ENCODE peak calls at places on chromosomes 7 and 10, in seven cellular contexts. F is prostate gland, E is HFF-Myc, V is cardiac fibroblast, P is DMS153, B is non-pigmented ciliary epithelial cell, I is GF-D8. S is an unnamed sample.

GRCh38 chr10:12135631-12136030 is 6.2 kb downstream of the SEC61A2 start:
- DNase-seq in F (no peak), E (no peak), V (no peak), P (no peak), B (no peak), I (no peak), S (no peak)

GRCh38 chr7:2735744-2736143 is 47.7 kb downstream of the AMZ1 start:
- DNase-seq in F (no peak), E (no peak), V (no peak), P (no peak), B (no peak), I (peak), S (no peak)

GRCh38 chr7:68321076-68321639 is 1277.1 kb upstream of the AUTS2 start:
- DNase-seq in F (peak), E (no peak), V (no peak), P (peak), B (no peak), I (no peak), S (peak)

GRCh38 chr10:95236068-95236903 is 42.2 kb downstream of the ACSM6 start:
- DNase-seq in F (no peak), E (no peak), V (peak), P (no peak), B (no peak), I (no peak), S (no peak)

GRCh38 chr7:82957521-82957920 is 205.2 kb downstream of the PCLO start:
- DNase-seq in F (no peak), E (no peak), V (no peak), P (no peak), B (no peak), I (no peak), S (no peak)

GRCh38 chr10:91124016-91124415 is 96.4 kb upstream of the PCGF5 start:
- DNase-seq in F (no peak), E (no peak), V (no peak), P (no peak), B (no peak), I (no peak), S (no peak)

GRCh38 chr7:133572853-133573252 is 320.0 kb downstream of the EXOC4 start:
- DNase-seq in F (no peak), E (no peak), V (no peak), P (no peak), B (no peak), I (no peak), S (no peak)

GRCh38 chr7:31335889-31336201 is 4.7 kb downstream of the NEUROD6 start:
- DNase-seq in F (no peak), E (no peak), V (no peak), P (no peak), B (no peak), I (no peak), S (no peak)

GRCh38 chr10:31171402-31172120 is 139.9 kb upstream of the ZNF438 start:
- DNase-seq in F (no peak), E (peak), V (no peak), P (no peak), B (no peak), I (no peak), S (no peak)

GRCh38 chr10:131891196-131891928 is 9.4 kb upstream of the PPP2R2D start:
- DNase-seq in F (no peak), E (no peak), V (no peak), P (no peak), B (no peak), I (no peak), S (no peak)

GRCh38 chr10:78771215-78771614 is 297.6 kb upstream of the ZMIZ1 start:
- DNase-seq in F (no peak), E (no peak), V (no peak), P (no peak), B (no peak), I (no peak), S (no peak)

GRCh38 chr7:116196947-116197346 is 13.4 kb upstream of the TES start:
- DNase-seq in F (no peak), E (no peak), V (no peak), P (no peak), B (no peak), I (no peak), S (no peak)

GRCh38 chr10:71575446-71575845 is 144.1 kb downstream of the C10orf105 start:
- DNase-seq in F (peak), E (no peak), V (no peak), P (no peak), B (no peak), I (no peak), S (no peak)

GRCh38 chr10:69506834-69507643 is 55.8 kb downstream of the TSPAN15 start:
- DNase-seq in F (no peak), E (no peak), V (no peak), P (no peak), B (no peak), I (no peak), S (no peak)

GRCh38 chr10:102764340-102765257 is 20.9 kb downstream of the WBP1L start:
- DNase-seq in F (peak), E (peak), V (peak), P (no peak), B (no peak), I (no peak), S (no peak)

GRCh38 chr7:71896535-71896934 is 515.6 kb downstream of the CALN1 start:
- DNase-seq in F (no peak), E (no peak), V (no peak), P (no peak), B (no peak), I (no peak), S (no peak)

GRCh38 chr7:20351901-20352300 is 21.2 kb downstream of the ITGB8 start:
- DNase-seq in F (no peak), E (peak), V (peak), P (no peak), B (no peak), I (no peak), S (no peak)

GRCh38 chr7:116610210-116610609 is 61.8 kb upstream of the MET start:
- DNase-seq in F (no peak), E (no peak), V (peak), P (no peak), B (no peak), I (peak), S (no peak)

GRCh38 chr7:85749715-85750453 is 563.0 kb upstream of the SEMA3D start:
- DNase-seq in F (no peak), E (no peak), V (no peak), P (no peak), B (no peak), I (no peak), S (no peak)

GRCh38 chr10:99733366-99733765 is 1.3 kb downstream of the CUTC start:
- DNase-seq in F (no peak), E (no peak), V (no peak), P (no peak), B (no peak), I (no peak), S (no peak)

GRCh38 chr10:104028146-104028545 is 57.5 kb downstream of the COL17A1 start:
- DNase-seq in F (no peak), E (no peak), V (peak), P (no peak), B (no peak), I (no peak), S (no peak)

GRCh38 chr7:95690367-95690947 is 81.9 kb upstream of the DYNC1I1 start:
- DNase-seq in F (no peak), E (no peak), V (peak), P (peak), B (no peak), I (peak), S (peak)

GRCh38 chr7:90495241-90495640 is 25.8 kb downstream of the PTTG1IP2 start:
- DNase-seq in F (no peak), E (no peak), V (no peak), P (no peak), B (no peak), I (no peak), S (no peak)

GRCh38 chr10:12382157-12382548 is 32.8 kb downstream of the CAMK1D start:
- DNase-seq in F (no peak), E (no peak), V (no peak), P (no peak), B (no peak), I (no peak), S (no peak)

S was measured in NCI-H774.